ENCODE peak calls at places on chromosomes 11 and 22, in four cellular contexts. Y is suprapubic skin, B is fibroblast of lung, J is sigmoid colon. P is an unnamed sample.

GRCh38 chr22:35315141-35315854 is 15.6 kb downstream of the TOM1 start:
- DNase-seq in Y (peak), B (no peak), J (peak), P (no peak)

GRCh38 chr11:114925591-114925990 is 247.3 kb downstream of the NXPE2 start:
- DNase-seq in Y (no peak), J (no peak), B (peak), P (no peak)

GRCh38 chr22:43423046-43423445 is 11.2 kb downstream of the MPPED1 start:
- DNase-seq in J (no peak), B (no peak), Y (no peak), P (no peak)

GRCh38 chr22:40741116-40741515 is 61.8 kb downstream of the MCHR1 start:
- DNase-seq in Y (no peak), B (no peak), J (no peak), P (no peak)

GRCh38 chr22:46674367-46674781 is 54.2 kb downstream of the GRAMD4 start:
- DNase-seq in B (no peak), J (peak), Y (no peak), P (no peak)

GRCh38 chr11:11849127-11849746 is 7.5 kb downstream of the USP47 start:
- DNase-seq in B (peak), Y (peak), J (no peak), P (no peak)

GRCh38 chr11:45801723-45802315 is 3.1 kb upstream of the SLC35C1 start:
- DNase-seq in B (no peak), Y (peak), J (peak), P (peak)

GRCh38 chr11:61685611-61685955 is 5.4 kb downstream of the DAGLA start:
- DNase-seq in Y (no peak), B (no peak), J (no peak), P (no peak)

GRCh38 chr11:61912530-61912898 is 4.9 kb downstream of the RAB3IL1 start:
- DNase-seq in J (peak), Y (peak), B (no peak), P (no peak)

GRCh38 chr22:49852898-49853894 is at the start of gene ZBED4:
- DNase-seq in J (peak), B (peak), Y (peak), P (peak)

GRCh38 chr22:38426628-38427027 is 28.4 kb downstream of the KCNJ4 start:
- DNase-seq in B (no peak), Y (no peak), J (no peak), P (no peak)

GRCh38 chr11:113137735-113138529 is 176.5 kb upstream of the TTC12 start:
- DNase-seq in J (no peak), Y (no peak), B (no peak), P (no peak)

GRCh38 chr22:43795320-43795719 is 16.8 kb downstream of the EFCAB6 start:
- DNase-seq in Y (no peak), B (no peak), J (no peak), P (no peak)

GRCh38 chr22:42799462-42800405 is 57.3 kb downstream of the ARFGAP3 start:
- DNase-seq in B (no peak), Y (peak), J (no peak), P (no peak)

GRCh38 chr11:18594999-18595749 is 4.4 kb upstream of the MISFA start:
- DNase-seq in B (no peak), J (no peak), Y (no peak), P (no peak)

GRCh38 chr11:119346605-119347004 is at the start of gene MFRP:
- DNase-seq in B (no peak), Y (no peak), J (no peak), P (no peak)

GRCh38 chr11:13384837-13385417 is 78.1 kb downstream of the BTBD10 start:
- DNase-seq in J (no peak), B (peak), Y (no peak), P (no peak)

GRCh38 chr11:2404735-2405196 is 4.2 kb downstream of the TSSC4 start:
- DNase-seq in Y (no peak), J (no peak), B (no peak), P (no peak)

GRCh38 chr11:46270707-46271106 is 6.8 kb upstream of the CREB3L1 start:
- DNase-seq in Y (no peak), J (no peak), B (no peak), P (no peak)

GRCh38 chr11:17613428-17613962 is 66.4 kb downstream of the OTOG start:
- DNase-seq in J (no peak), B (no peak), Y (no peak), P (no peak)

DNA sequence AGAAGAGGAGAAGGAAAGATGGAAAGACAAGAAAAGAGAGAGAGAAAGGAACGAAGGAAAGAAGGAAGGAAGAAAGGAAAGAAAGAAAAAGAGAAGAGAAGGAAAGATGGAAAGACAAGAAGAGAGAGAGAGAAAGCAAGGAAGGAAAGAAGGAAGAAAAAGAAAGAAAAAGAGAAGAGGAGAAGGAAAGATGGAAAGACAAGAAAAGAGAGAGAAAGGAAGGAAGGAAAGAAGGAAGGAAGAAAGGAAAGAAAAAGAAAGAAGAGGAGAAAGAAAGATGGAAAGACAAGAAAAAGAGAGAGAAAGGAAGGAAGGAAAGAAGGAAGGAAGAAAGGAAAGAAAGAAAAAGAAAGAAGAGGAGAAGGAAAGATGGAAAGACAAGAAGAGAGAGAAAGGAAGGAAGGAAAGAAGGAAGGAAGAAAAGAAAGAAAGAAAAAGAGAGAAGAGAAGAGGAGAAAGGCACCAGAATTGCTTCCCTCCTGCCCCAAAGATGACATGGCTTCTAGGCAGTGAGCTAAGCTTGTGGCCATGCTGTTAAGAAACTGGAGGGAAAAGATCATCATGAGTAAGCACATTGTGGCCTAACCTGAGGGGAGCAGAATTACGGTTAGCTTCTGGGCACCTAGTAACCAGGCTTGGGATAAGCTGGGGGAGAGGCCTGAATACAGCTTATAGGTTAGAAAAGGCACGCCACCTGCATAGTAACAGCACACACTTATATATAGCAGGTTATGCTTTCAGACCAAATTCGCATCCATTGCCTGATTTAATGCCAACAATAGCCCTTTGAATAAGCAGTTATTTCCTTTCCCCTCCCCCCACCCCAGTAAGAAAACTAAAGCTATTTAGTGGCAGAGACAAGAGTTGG is 2.3 kb upstream of the ST3GAL4 start:
- DNase-seq in B (peak), J (no peak), Y (peak), P (no peak)
- TF ChIP-seq CTCF in B (no peak), J (no peak), Y (no peak), P (no peak)

DNA sequence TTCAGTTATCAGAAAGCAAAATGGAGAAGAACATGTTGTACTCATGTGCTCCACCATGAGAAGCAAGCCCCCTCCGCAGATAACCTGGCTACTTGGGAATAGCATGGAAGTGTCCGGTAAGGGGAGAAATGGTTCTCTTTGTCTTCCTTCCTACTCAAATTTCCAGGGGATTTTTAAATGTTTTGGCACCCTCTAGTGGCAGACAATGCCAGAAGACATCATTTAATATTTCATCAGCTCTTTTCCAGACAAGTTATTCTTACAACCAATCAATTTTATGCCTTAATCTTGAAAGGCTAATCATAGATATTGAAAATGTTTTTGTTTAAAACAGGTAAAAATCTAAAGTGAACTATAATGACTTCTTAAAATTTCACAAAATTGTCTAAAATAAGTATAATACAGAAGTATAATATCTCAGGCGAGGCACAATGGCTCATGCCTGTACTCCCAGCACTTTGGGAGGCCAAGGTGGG is 15.7 kb downstream of the CRTAM start:
- DNase-seq in J (no peak), B (peak), Y (no peak), P (no peak)
- TF ChIP-seq CTCF in J (peak), B (peak), Y (peak), P (peak)

GRCh38 chr22:31952094-31952401 is 7.7 kb downstream of the YWHAH start:
- DNase-seq in B (peak), J (no peak), Y (no peak), P (no peak)
- TF ChIP-seq CTCF in B (no peak), J (no peak), Y (no peak), P (no peak)

GRCh38 chr11:95832763-95833162 is 42.5 kb downstream of the CEP57 start:
- DNase-seq in Y (no peak), J (no peak), B (peak), P (no peak)
- TF ChIP-seq CTCF in Y (no peak), J (no peak), B (no peak), P (no peak)

GRCh38 chr11:73592640-73593039 is 5.3 kb downstream of the FAM168A start:
- DNase-seq in Y (no peak), B (no peak), J (no peak), P (no peak)

GRCh38 chr11:73597340-73597955 is 464 bp downstream of the FAM168A start:
- DNase-seq in B (no peak), J (no peak), Y (no peak), P (no peak)

GRCh38 chr11:73596547-73596946 is 1.4 kb downstream of the FAM168A start:
- DNase-seq in Y (no peak), J (no peak), B (no peak), P (no peak)

GRCh38 chr11:73598719-73599379 is 937 bp upstream of the FAM168A start:
- DNase-seq in J (no peak), Y (no peak), B (no peak), P (no peak)

DNA sequence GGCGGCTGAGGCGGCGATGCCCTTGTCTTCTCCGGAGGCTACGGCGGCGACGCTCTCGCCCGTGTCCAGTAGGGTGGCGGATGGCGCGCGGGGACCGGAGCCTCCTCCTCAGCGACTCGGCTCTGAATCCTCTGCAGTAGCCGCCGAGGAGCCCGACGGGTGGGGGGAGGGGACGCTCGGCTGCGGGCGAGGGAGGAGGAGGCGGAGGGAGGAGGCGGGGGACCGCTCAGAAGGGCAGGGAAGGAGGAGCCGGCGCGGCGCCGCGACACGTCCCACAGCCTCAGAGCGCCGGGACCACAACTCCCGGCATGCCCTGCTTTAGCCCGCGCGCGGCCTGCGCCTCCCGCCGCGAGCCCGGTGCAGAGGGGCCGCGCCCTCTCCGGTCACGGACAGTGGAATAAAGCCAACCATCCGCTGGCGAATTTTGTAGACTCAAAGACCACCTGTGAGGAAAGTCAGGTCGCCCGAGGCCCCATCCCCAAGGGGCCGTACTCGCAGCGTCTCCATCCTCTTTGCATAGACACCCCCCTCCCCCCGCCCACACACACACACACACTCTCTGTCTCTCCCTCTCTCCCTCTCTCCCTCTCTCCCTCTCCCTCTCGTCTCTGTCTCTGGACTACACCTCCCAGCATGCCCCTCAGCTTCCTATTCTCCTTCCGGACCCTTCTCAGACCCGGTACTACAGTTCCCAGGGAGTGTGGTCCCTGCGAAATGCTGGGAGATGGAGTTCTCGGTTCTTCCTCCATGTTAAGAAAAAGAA is at the start of gene FAM168A:
- DNase-seq in J (peak), B (peak), Y (peak), P (peak)
- TF ChIP-seq CTCF in J (no peak), B (no peak), Y (peak), P (peak)

GRCh38 chr11:34105957-34106504 is 602 bp downstream of the NAT10 start:
- DNase-seq in B (peak), Y (no peak), J (no peak), P (no peak)

GRCh38 chr11:34104680-34105078 is 750 bp upstream of the NAT10 start:
- DNase-seq in Y (no peak), J (no peak), B (no peak), P (no peak)

DNA sequence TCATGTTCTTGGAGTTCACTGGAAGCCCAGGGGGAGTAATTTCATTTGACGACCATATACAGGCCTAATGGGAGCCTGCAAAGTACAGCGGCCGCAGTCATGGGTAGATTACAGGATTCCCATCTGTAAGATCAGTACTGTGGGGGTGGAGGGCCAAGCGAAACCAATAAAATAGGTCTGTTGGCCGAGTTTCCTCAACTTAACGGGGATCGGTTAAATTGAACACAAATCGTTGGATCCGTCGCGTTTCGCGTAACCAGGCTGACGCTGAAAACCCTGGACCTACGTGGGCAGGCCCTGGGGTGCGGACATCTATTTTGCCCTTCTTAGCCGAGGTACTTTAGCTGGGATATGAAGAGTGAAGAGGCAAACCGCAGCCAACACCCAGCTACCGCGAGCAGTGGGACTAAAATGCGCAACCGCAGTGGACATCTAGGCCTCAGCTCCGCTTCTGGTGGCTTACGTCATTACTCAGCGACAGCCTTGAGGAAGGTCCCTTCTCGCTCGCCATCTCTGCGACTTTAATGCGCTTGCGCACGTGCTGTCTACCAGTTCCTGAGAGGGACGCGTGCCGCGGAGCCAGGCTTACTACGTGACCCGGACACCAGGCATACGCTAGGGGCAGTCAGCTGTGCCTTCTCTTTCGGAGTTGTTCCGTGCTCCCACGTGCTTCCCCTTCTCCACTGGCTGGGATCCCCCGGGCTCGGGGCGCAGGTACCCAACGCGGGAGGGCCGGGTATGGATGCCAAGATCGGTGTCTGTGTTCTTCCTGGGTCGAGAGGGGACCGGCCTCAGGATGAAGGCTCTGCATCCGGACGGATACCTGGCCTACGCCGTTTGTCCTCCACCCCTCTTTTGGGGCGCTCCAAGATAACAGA is at the start of gene NAT10:
- DNase-seq in J (peak), Y (peak), B (peak), P (peak)
- TF ChIP-seq CTCF in J (no peak), Y (no peak), B (no peak), P (peak)

P was measured in type B pancreatic cell.